ENCODE peak calls at places on chromosomes 5 and 9, in five cellular contexts. S is fibroblast of lung, N is mucosa of descending colon, B is neural progenitor cell, Y is AG04450. P is an unnamed sample.
A peak's percentile ranks its signal among the peaks of the same experiment; 100 is the strongest.

GRCh38 chr9:121944741-121945191 is 148.3 kb downstream of the TTLL11 start:
- DNase-seq in S (peak; percentile 59), N (no peak), B (no peak), Y (no peak), P (no peak)

GRCh38 chr5:122906768-122907167 is 61.4 kb downstream of the SNX24 start:
- DNase-seq in S (peak; percentile 81), N (no peak), B (no peak), Y (no peak), P (no peak)

GRCh38 chr5:107518219-107519015 is 152.3 kb downstream of the EFNA5 start:
- DNase-seq in S (peak; percentile 51), N (no peak), B (peak; percentile 31), Y (no peak), P (no peak)

GRCh38 chr5:109558364-109558763 is 131.4 kb upstream of the MAN2A1 start:
- DNase-seq in S (peak; percentile 30), N (no peak), B (no peak), Y (no peak), P (no peak)

GRCh38 chr9:132760057-132760456 is 89.8 kb downstream of the GTF3C4 start:
- DNase-seq in S (no peak), N (no peak), B (no peak), Y (no peak), P (no peak)

GRCh38 chr9:137564134-137564533 is 12.5 kb downstream of the MRPL41 start:
- DNase-seq in S (no peak), N (no peak), B (no peak), Y (no peak), P (no peak)

GRCh38 chr9:113541019-113541900 is 77.7 kb downstream of the RGS3 start:
- DNase-seq in S (peak; percentile 59), N (peak; percentile 61), B (peak; percentile 87), Y (no peak), P (peak; percentile 50)

GRCh38 chr5:159051431-159052281 is 48.1 kb downstream of the EBF1 start:
- DNase-seq in S (no peak), N (peak; percentile 32), B (peak; percentile 79), Y (no peak), P (peak; percentile 76)

GRCh38 chr9:15253197-15253596 is 53.8 kb downstream of the TTC39B start:
- DNase-seq in S (peak; percentile 57), N (no peak), B (no peak), Y (no peak), P (no peak)

GRCh38 chr5:73764586-73764985 is 138.6 kb downstream of the ARHGEF28 start:
- DNase-seq in S (peak; percentile 73), N (no peak), B (no peak), Y (peak; percentile 68), P (no peak)

GRCh38 chr9:121954477-121955175 is 138.5 kb downstream of the TTLL11 start:
- DNase-seq in S (peak; percentile 85), N (no peak), B (no peak), Y (peak; percentile 32), P (peak; percentile 67)

GRCh38 chr5:32090755-32091128 is 83.4 kb downstream of the GOLPH3 start:
- DNase-seq in S (no peak), N (no peak), B (no peak), Y (no peak), P (peak; percentile 55)

GRCh38 chr5:39714036-39714698 is 289.4 kb upstream of the DAB2 start:
- DNase-seq in S (peak; percentile 44), N (no peak), B (peak; percentile 52), Y (peak; percentile 39), P (no peak)

GRCh38 chr5:944992-945685 is 52.5 kb downstream of the TRIP13 start:
- DNase-seq in S (no peak), N (no peak), B (no peak), Y (no peak), P (no peak)

DNA sequence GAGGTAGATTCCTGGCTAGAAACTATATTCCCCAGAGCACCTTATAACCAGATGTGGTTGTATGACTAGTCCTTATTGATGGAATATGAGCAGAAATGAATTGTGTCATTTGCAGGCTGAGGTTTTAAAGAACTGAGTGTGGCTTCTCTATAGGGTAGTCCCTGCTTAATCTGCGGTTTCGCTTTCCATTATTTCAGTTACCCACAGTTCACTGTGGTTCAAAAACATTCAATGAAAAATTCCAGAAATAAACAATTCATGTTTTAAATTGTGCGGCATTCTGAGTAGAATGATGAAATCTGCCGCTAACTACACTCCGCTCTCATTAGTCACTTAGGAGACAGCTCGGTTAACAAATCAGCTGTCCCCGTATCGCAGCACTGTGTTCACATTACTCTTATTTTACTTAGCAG is 65.1 kb downstream of the ANKRD55 start:
- DNase-seq in S (peak; percentile 85), N (no peak), B (no peak), Y (no peak), P (no peak)
- H3K4me3 ChIP-seq in S (no peak overlapping the region), N (no peak overlapping the region), B (no peak overlapping the region), Y (no peak overlapping the region), P (no peak overlapping the region)

GRCh38 chr5:176692835-176693476 is 45.7 kb downstream of the TSPAN17 start:
- DNase-seq in S (no peak), N (peak; percentile 75), B (no peak), Y (no peak), P (no peak)
- H3K9me3 ChIP-seq in S (no peaks in the 10 kb centered on the region), N (no peaks in the 10 kb centered on the region), B (no peaks in the 10 kb centered on the region), Y (peaks cover 5% of the 10 kb centered on the region), P (no peaks in the 10 kb centered on the region)

GRCh38 chr9:124505006-124505900 is 1.9 kb downstream of the NR5A1 start:
- DNase-seq in S (no peak), N (no peak), B (peak; percentile 54), Y (no peak), P (peak; percentile 44)
- H3K4me3 ChIP-seq in S (no peak overlapping the region), N (no peak overlapping the region), B (peak overlapping the region; percentile 51), Y (no peak overlapping the region), P (peak overlapping the region; percentile 37)

GRCh38 chr5:145228564-145228963 is 606.6 kb downstream of the PRELID2 start:
- DNase-seq in S (no peak), N (no peak), B (no peak), Y (no peak), P (no peak)
- H3K9me3 ChIP-seq in S (no peaks in the 10 kb centered on the region), N (no peaks in the 10 kb centered on the region), B (no peaks in the 10 kb centered on the region), Y (no peaks in the 10 kb centered on the region), P (no peaks in the 10 kb centered on the region)

GRCh38 chr9:95009459-95009858 is 283.0 kb downstream of the AOPEP start:
- DNase-seq in S (peak; percentile 72), N (no peak), B (no peak), Y (no peak), P (no peak)

GRCh38 chr9:95004452-95005275 is 278.2 kb downstream of the AOPEP start:
- DNase-seq in S (peak; percentile 54), N (peak; percentile 82), B (peak; percentile 78), Y (no peak), P (peak; percentile 63)

GRCh38 chr9:95005276-95006141 is 279.0 kb downstream of the AOPEP start:
- DNase-seq in S (no peak), N (no peak), B (peak; percentile 28), Y (no peak), P (no peak)

GRCh38 chr9:95008151-95008771 is 281.8 kb downstream of the AOPEP start:
- DNase-seq in S (no peak), N (peak; percentile 53), B (no peak), Y (no peak), P (no peak)

GRCh38 chr9:95007470-95007869 is 281.0 kb downstream of the AOPEP start:
- DNase-seq in S (peak; percentile 68), N (no peak), B (no peak), Y (no peak), P (no peak)
- H3K4me3 ChIP-seq in S (peak overlapping the region; percentile 86), N (no peak overlapping the region), B (no peak overlapping the region), Y (peak overlapping the region; percentile 83), P (peak overlapping the region; percentile 94)

DNA sequence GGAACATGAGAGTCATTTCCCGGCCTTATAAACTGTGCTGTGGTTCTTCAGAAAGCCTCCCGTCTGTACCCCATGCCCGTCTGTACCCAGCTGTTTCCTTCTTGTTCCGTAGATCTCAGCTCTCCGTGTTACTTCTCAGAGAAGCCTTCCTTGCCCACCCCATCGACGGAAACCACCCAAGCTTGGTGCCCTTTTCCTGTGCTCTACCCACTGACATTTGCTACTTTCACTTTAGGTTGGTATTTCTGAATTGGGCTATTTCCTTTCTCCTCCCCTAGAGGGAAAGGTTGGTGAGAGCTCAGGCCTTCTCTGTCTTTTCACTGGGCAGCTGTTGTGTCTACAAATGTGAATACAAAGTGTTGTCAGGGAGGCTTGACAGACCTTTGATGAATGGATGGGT is 764.5 kb upstream of the ADAMTS16 start:
- DNase-seq in S (no peak), N (no peak), B (no peak), Y (no peak), P (peak; percentile 23)
- H3K9me3 ChIP-seq in S (no peaks in the 10 kb centered on the region), N (peaks cover 15% of the 10 kb centered on the region), B (no peaks in the 10 kb centered on the region), Y (peaks cover 13% of the 10 kb centered on the region), P (no peaks in the 10 kb centered on the region)

GRCh38 chr9:136370687-136371530 is 2.6 kb downstream of the CARD9 start:
- DNase-seq in S (peak; percentile 78), N (no peak), B (no peak), Y (no peak), P (no peak)

GRCh38 chr9:136374183-136374575 is 710 bp upstream of the CARD9 start:
- DNase-seq in S (no peak), N (no peak), B (no peak), Y (no peak), P (no peak)

GRCh38 chr9:136372006-136372405 is 1.5 kb downstream of the CARD9 start:
- DNase-seq in S (no peak), N (no peak), B (no peak), Y (no peak), P (no peak)

GRCh38 chr9:136373300-136374182 is at the start of gene CARD9:
- DNase-seq in S (no peak), N (no peak), B (no peak), Y (no peak), P (peak; percentile 82)

DNA sequence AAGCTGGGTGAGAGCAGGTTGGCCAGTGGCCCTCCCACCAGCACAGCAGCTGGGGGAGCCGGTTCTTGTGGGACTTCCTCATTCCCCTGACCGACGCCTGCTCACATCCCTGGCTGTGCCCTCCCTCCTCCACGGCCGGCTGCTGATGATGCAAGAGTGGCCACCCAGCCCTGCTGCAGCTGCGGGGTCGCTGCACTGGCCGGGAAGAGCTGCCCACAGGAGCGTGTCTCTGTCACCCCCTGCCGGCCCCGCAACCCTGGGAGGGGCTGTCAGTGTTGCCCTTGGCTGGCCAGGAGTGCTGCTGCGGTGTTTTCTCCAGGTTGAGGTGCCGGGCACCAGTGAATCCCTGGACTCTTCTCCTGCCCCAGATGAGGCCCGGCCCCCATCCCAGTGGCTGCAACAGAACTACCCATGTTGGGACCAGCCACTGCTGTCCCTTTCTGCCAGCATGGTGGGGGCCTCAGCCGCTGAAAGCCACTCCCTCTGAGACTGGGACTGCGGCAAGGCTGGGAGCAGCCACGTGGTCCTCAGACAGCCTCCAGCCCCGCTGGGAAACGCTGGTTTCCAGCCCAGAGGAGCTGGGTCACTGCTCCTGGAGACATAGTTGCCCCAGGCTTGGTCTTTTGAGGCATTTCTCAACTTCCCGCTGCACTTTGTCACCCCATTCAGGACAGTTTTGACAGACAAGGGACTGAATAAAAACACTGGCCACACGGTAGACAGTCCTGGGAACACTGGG is 739 bp downstream of the CARD9 start:
- DNase-seq in S (peak; percentile 75), N (peak; percentile 58), B (peak; percentile 36), Y (peak; percentile 75), P (peak; percentile 86)
- H3K4me3 ChIP-seq in S (no peak overlapping the region), N (no peak overlapping the region), B (no peak overlapping the region), Y (no peak overlapping the region), P (no peak overlapping the region)